ENCODE peak calls at places on chromosomes 7 and 10, in four cellular contexts. A, M, Y and N are unnamed samples.

GRCh38 chr10:109047856-109048255 is 875.5 kb downstream of the XPNPEP1 start:
- DNase-seq in Y (no peak), M (no peak), A (no peak), N (no peak)

GRCh38 chr7:30977896-30978564 is 14.3 kb downstream of the GHRHR start:
- DNase-seq in M (no peak), Y (peak; percentile 45), A (no peak), N (peak; percentile 26)

GRCh38 chr7:115477193-115477651 is 553.3 kb downstream of the TFEC start:
- DNase-seq in Y (no peak), M (no peak), A (no peak), N (no peak)

GRCh38 chr10:11225935-11226334 is 208.3 kb downstream of the CELF2 start:
- DNase-seq in A (no peak), M (no peak), Y (peak; percentile 32), N (peak; percentile 70)

GRCh38 chr10:55214608-55215007 is 413.6 kb upstream of the PCDH15 start:
- DNase-seq in A (no peak), Y (no peak), M (no peak), N (no peak)

GRCh38 chr7:48636391-48637015 is 287.8 kb upstream of the CDC14C start:
- DNase-seq in Y (no peak), M (no peak), A (no peak), N (no peak)

GRCh38 chr7:16114633-16115032 is 306.7 kb downstream of the CRPPA start:
- DNase-seq in A (no peak), Y (peak; percentile 23), M (no peak), N (no peak)

GRCh38 chr10:75770634-75771081 is 339.2 kb downstream of the LRMDA start:
- DNase-seq in A (no peak), Y (no peak), M (no peak), N (no peak)

GRCh38 chr10:86979296-86979818 is 11.1 kb downstream of the ADIRF start:
- DNase-seq in Y (no peak), M (no peak), A (no peak), N (no peak)

GRCh38 chr7:3089493-3089892 is 45.8 kb upstream of the CARD11 start:
- DNase-seq in M (no peak), A (no peak), Y (peak; percentile 50), N (no peak)

GRCh38 chr10:29535012-29535777 is 99.6 kb downstream of the SVIL start:
- DNase-seq in A (no peak), Y (peak; percentile 55), M (no peak), N (no peak)

GRCh38 chr10:8279598-8279997 is 225.1 kb downstream of the GATA3 start:
- DNase-seq in M (no peak), A (no peak), Y (no peak), N (no peak)

GRCh38 chr10:92366412-92367021 is 75.5 kb downstream of the MARCHF5 start:
- DNase-seq in Y (no peak), M (no peak), A (no peak), N (no peak)

GRCh38 chr10:84194424-84195043 is at the start of gene CDHR1:
- DNase-seq in Y (peak; percentile 80), M (no peak), A (peak; percentile 49), N (no peak)

GRCh38 chr10:29627201-29628105 is 7.3 kb downstream of the SVIL start:
- DNase-seq in A (no peak), M (no peak), Y (no peak), N (no peak)

GRCh38 chr7:66626236-66626957 is 2.3 kb upstream of the KCTD7 start:
- DNase-seq in Y (no peak), A (no peak), M (no peak), N (no peak)

GRCh38 chr10:130658687-130659290 is 522.6 kb downstream of the GLRX3 start:
- DNase-seq in M (no peak), A (no peak), Y (no peak), N (no peak)

GRCh38 chr7:14385074-14385473 is 395.6 kb upstream of the ETV1 start:
- DNase-seq in M (no peak), Y (no peak), A (no peak), N (no peak)

GRCh38 chr10:33381897-33382578 is 47.6 kb upstream of the NRP1 start:
- DNase-seq in A (no peak), Y (no peak), M (no peak), N (no peak)

GRCh38 chr10:86665868-86666267 is 2.4 kb upstream of the LDB3 start:
- DNase-seq in Y (no peak), M (no peak), A (no peak), N (no peak)

GRCh38 chr10:88260329-88261051 is 322.6 kb downstream of the RNLS start:
- DNase-seq in A (no peak), Y (no peak), M (no peak), N (no peak)

GRCh38 chr10:1519391-1519790 is 217.9 kb downstream of the ADARB2 start:
- DNase-seq in Y (no peak), A (no peak), M (no peak), N (no peak)

GRCh38 chr7:128381161-128381821 is 19.8 kb upstream of the PRRT4 start:
- DNase-seq in Y (peak; percentile 88), A (peak; percentile 57), M (no peak), N (no peak)

GRCh38 chr7:66357062-66357461 is 151.9 kb downstream of the TPST1 start:
- DNase-seq in Y (no peak), A (no peak), M (no peak), N (no peak)

GRCh38 chr10:49061667-49062066 is 53.7 kb downstream of the VSTM4 start:
- DNase-seq in A (no peak), Y (no peak), M (no peak), N (no peak)

GRCh38 chr10:105017116-105017515 is 376.0 kb downstream of the SORCS3 start:
- DNase-seq in M (no peak), A (no peak), Y (no peak), N (no peak)

GRCh38 chr10:49165940-49166803 is 22.0 kb downstream of the TMEM273 start:
- DNase-seq in Y (peak; percentile 91), M (no peak), A (no peak), N (no peak)

GRCh38 chr7:12821746-12822145 is 134.3 kb downstream of the ARL4A start:
- DNase-seq in M (no peak), A (no peak), Y (no peak), N (no peak)

GRCh38 chr10:11447571-11447970 is 163.9 kb downstream of the USP6NL start:
- DNase-seq in A (no peak), M (no peak), Y (no peak), N (no peak)

GRCh38 chr7:92614586-92615237 is 24.5 kb upstream of the FAM133B start:
- DNase-seq in Y (no peak), A (no peak), M (no peak), N (no peak)

DNA sequence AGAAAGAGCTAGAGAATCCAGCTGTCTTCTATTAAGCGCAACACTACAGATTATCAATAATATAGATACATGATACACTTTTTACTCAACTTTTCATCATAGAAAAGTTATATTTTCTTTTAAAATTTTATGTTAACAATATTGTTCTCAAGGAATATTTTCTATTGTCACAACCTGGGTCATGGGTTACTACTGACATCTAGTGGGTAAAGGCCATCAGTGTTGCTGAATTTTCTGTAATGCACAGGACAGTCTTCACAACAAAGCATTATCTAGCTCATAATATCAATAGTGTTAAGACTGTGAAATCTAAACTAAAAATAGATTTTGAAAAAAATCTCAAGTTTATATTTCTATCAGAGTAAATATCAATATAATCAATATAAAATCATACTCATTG is 209.8 kb downstream of the ZNF33B start:
- DNase-seq in Y (peak; percentile 9), M (no peak), A (no peak), N (no peak)
- TF ChIP-seq SPI1 in Y (no peak), M (no peak), A (no peak), N (no peak)

GRCh38 chr10:69449841-69450240 is 1.4 kb upstream of the TSPAN15 start:
- DNase-seq in M (no peak), Y (peak; percentile 54), A (no peak), N (peak; percentile 42)

GRCh38 chr10:69446229-69446628 is 5.0 kb upstream of the TSPAN15 start:
- DNase-seq in A (no peak), Y (no peak), M (no peak), N (no peak)

GRCh38 chr10:69445094-69445493 is 6.2 kb upstream of the TSPAN15 start:
- DNase-seq in A (no peak), Y (no peak), M (no peak), N (no peak)

GRCh38 chr10:69443354-69443753 is 7.9 kb upstream of the TSPAN15 start:
- DNase-seq in A (no peak), Y (no peak), M (no peak), N (no peak)

GRCh38 chr10:69446650-69447151 is 4.6 kb upstream of the TSPAN15 start:
- DNase-seq in M (no peak), A (no peak), Y (no peak), N (no peak)
- TF ChIP-seq SPI1 in M (no peak), A (no peak), Y (no peak), N (no peak)

GRCh38 chr10:132836248-132836831 is 50.4 kb upstream of the NKX6-2 start:
- DNase-seq in A (no peak), M (no peak), Y (no peak), N (no peak)

GRCh38 chr10:132838346-132838970 is 52.5 kb upstream of the NKX6-2 start:
- DNase-seq in Y (no peak), M (no peak), A (no peak), N (no peak)

GRCh38 chr10:132837905-132838304 is 52.0 kb upstream of the NKX6-2 start:
- DNase-seq in Y (no peak), A (no peak), M (no peak), N (no peak)

GRCh38 chr10:132835848-132836233 is 49.9 kb upstream of the NKX6-2 start:
- DNase-seq in Y (no peak), A (no peak), M (no peak), N (no peak)

DNA sequence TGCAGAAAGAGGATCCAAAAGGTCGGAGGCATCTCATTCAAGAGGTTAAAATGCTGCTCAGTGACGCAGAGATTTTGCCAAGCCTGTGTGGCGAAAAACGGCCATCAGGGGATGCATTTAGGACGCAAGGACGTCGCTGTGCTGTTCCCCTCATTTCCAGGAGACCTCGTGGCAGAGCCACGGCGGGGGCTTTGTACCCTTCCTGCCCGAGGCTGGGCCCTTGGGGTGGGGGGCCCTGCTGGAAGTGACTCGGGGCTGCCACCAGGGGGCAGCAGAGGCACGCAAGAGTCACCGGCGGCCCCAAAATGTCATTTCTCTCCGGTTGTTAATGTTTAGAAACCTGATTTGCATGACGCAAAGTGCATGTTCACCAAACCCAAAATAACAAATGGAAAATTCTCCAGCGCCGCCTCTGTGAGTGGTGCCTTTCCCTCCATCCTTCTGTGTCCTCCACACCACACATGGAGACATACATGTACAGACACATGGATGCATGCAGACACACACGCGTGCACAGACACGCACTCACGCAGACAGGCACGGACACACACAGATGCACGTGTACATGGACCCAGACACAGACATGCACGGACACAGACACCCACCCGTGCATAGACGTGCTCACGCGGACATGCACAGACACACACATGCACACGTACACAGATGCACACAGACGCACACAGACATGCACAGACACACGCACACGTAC is 51.0 kb upstream of the NKX6-2 start:
- DNase-seq in Y (peak; percentile 76), A (peak; percentile 86), M (no peak), N (peak; percentile 4)
- TF ChIP-seq SPI1 in Y (no peak), A (no peak), M (no peak), N (no peak)

GRCh38 chr10:12907651-12908050 is 93.9 kb downstream of the CCDC3 start:
- DNase-seq in Y (no peak), M (no peak), A (no peak), N (no peak)

GRCh38 chr10:12905067-12905466 is 96.4 kb downstream of the CCDC3 start:
- DNase-seq in Y (no peak), M (no peak), A (no peak), N (no peak)

GRCh38 chr10:12902959-12903358 is 98.6 kb downstream of the CCDC3 start:
- DNase-seq in Y (no peak), M (no peak), A (no peak), N (no peak)

GRCh38 chr10:12908773-12909172 is 92.7 kb downstream of the CCDC3 start:
- DNase-seq in M (no peak), A (no peak), Y (no peak), N (no peak)

GRCh38 chr10:12906051-12906541 is 95.4 kb downstream of the CCDC3 start:
- DNase-seq in A (no peak), M (no peak), Y (no peak), N (no peak)
- TF ChIP-seq SPI1 in A (no peak), M (no peak), Y (no peak), N (no peak)